ENCODE peak calls at places on chromosomes 7 and 10, in six cellular contexts. J is A549, V is heart left ventricle, N is GM12878, F is body of pancreas, W is IMR-90. D is an unnamed sample. For H3K4me1, the result is how much of the 10 kb centered on the place peaks cover.

GRCh38 chr7:6256709-6257535 is 15.5 kb downstream of the CYTH3 start:
- DNase-seq in J (no peak), V (peak), W (peak), F (peak), N (peak), D (no peak)

GRCh38 chr10:132882481-132882951 is 59.9 kb downstream of the CFAP46 start:
- DNase-seq in W (no peak), V (no peak), J (no peak), N (no peak), F (peak), D (no peak)

GRCh38 chr7:116984917-116985316 is 31.6 kb downstream of the ST7 start:
- DNase-seq in J (peak), W (peak), N (no peak), F (no peak), V (no peak), D (no peak)

GRCh38 chr10:22218448-22218847 is 633 bp upstream of the EBLN1 start:
- DNase-seq in W (no peak), V (no peak), N (no peak), J (no peak), F (no peak), D (no peak)

GRCh38 chr10:49433069-49433468 is 37.2 kb upstream of the DRGX start:
- DNase-seq in W (no peak), F (no peak), V (no peak), N (no peak), J (no peak), D (no peak)

GRCh38 chr7:106075937-106076336 is 36.2 kb downstream of the SYPL1 start:
- DNase-seq in V (no peak), N (no peak), F (no peak), W (no peak), J (no peak), D (no peak)

GRCh38 chr7:6278749-6279310 is 6.4 kb upstream of the CYTH3 start:
- DNase-seq in F (no peak), J (no peak), W (peak), V (no peak), N (no peak), D (no peak)

GRCh38 chr7:44286618-44287487 is 38.5 kb downstream of the CAMK2B start:
- DNase-seq in J (no peak), W (no peak), V (peak), F (peak), N (no peak), D (peak)

GRCh38 chr10:58028597-58029366 is 238.9 kb downstream of the IPMK start:
- DNase-seq in J (no peak), F (no peak), N (no peak), V (no peak), W (peak), D (no peak)

GRCh38 chr7:87797798-87798403 is 78.3 kb downstream of the SLC25A40 start:
- DNase-seq in V (no peak), N (peak), J (peak), F (no peak), W (peak), D (no peak)

GRCh38 chr10:75081379-75081778 is 30.1 kb upstream of the SAMD8 start:
- DNase-seq in V (no peak), F (no peak), W (no peak), J (no peak), N (no peak), D (no peak)

GRCh38 chr7:47191876-47192291 is 390.0 kb downstream of the TNS3 start:
- DNase-seq in N (no peak), J (no peak), V (no peak), F (no peak), W (no peak), D (no peak)

GRCh38 chr10:76729804-76730203 is 907.8 kb downstream of the KCNMA1 start:
- DNase-seq in W (no peak), F (no peak), J (no peak), N (no peak), V (no peak), D (no peak)

GRCh38 chr10:104109908-104110662 is 11.9 kb upstream of the SFR1 start:
- DNase-seq in W (peak), J (peak), V (no peak), F (no peak), N (peak), D (no peak)

GRCh38 chr10:117168135-117168674 is 29.1 kb upstream of the KCNK18 start:
- DNase-seq in W (peak), V (peak), J (peak), N (no peak), F (peak), D (peak)

GRCh38 chr7:146115665-146116451 is 743 bp upstream of the CNTNAP2 start:
- DNase-seq in W (no peak), N (no peak), J (no peak), V (peak), F (peak), D (peak)

GRCh38 chr10:25231751-25232150 is 57.0 kb downstream of the GPR158 start:
- DNase-seq in F (no peak), V (no peak), N (no peak), W (no peak), J (no peak), D (no peak)

DNA sequence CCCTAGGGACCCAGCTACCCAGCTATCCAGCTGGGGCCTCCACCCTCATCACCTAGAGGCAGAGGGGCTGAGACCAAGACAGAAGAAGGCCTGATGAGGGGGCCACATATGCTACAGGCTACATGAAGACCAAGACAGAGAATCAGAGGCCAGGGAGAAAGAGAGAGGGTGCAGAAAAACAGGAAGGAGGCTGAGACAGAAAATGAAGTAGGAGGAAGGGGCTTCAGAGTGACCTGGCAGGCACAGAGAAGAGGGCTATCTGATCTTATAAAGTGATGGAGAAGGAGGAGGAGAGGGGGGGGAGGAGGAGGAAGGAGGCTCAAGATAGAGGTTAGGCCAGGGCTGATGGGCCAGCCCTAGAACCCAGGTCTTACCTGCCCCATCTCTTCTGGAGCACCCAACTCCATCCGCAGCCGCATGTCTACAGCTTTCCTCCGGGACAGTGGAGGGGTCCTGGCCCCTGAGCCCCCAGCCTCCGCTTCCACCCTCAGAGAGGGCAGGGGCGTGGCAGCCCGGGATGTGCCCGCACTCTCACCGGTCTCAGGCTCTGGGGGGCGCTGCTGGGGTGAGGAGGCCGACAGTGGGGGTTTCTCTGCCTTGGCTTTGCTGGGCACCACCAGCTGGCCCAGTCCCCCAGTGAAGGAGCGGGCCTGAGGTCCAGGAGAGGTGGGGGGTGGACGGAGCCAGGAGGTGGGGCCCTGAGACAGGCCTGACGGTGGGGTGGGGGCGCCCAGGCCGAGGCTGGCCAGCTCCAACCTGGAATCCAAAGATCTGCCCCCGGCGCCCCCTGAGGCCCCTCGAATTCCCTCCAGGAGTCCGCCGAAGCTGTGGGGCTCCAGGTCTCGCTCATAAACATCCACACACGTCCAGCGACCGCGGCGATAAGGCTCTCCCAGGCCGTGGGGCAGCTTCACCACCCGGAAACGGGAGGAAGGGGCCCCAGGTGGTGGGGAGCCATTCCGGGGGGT is 1.8 kb downstream of the TSC22D4 start:
- DNase-seq in J (no peak), W (no peak), F (no peak), N (no peak), V (peak), D (no peak)
- H3K4me1 ChIP-seq in J (under half), W (under half), F (under half), N (under half), V (half or more), D (half or more)

DNA sequence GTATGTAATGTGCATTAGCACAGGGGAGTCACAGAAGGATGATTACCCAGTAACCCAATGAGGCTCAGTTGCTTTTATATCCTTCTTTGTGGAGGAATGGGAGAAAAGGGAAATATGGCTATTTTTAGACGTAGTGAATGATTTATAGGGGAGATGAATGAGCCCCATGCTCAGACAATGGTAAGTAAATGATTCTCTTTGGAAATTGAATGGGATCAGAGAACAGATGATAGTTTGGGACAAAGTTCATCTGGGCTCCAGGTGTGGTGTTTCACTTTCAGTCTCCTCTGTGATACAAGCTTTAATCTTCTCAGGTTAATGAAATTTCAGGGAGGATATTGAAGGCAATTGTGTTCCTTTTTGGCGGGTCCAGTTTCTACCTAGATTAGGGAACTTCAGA is 63.0 kb upstream of the MPP7 start:
- DNase-seq in J (no peak), W (no peak), N (no peak), F (no peak), V (no peak), D (no peak)
- H3K4me1 ChIP-seq in J (under half), W (under half), N (under half), F (under half), V (under half), D (under half)

GRCh38 chr10:105969884-105970377 is 1194.6 kb downstream of the SORCS1 start:
- DNase-seq in W (no peak), J (no peak), F (no peak), N (no peak), V (no peak), D (no peak)

GRCh38 chr10:105963450-105963849 is 1201.1 kb downstream of the SORCS1 start:
- DNase-seq in V (no peak), F (no peak), J (no peak), W (no peak), N (no peak), D (no peak)

GRCh38 chr10:105964009-105964408 is 1200.5 kb downstream of the SORCS1 start:
- DNase-seq in W (no peak), J (no peak), F (no peak), V (no peak), N (no peak), D (no peak)
- H3K4me1 ChIP-seq in W (under half), J (under half), F (under half), V (under half), N (under half), D (under half)

GRCh38 chr10:61900829-61901783 is at the start of gene ARID5B:
- DNase-seq in F (peak), N (no peak), V (no peak), W (peak), J (peak), D (peak)
- H3K4me1 ChIP-seq in F (under half), N (under half), V (under half), W (under half), J (under half), D (under half)

GRCh38 chr10:80410122-80410521 is 1.8 kb downstream of the PRXL2A start:
- DNase-seq in V (peak), F (peak), N (no peak), J (no peak), W (no peak), D (no peak)
- H3K4me1 ChIP-seq in V (half or more), F (under half), N (under half), J (under half), W (under half), D (half or more)

DNA sequence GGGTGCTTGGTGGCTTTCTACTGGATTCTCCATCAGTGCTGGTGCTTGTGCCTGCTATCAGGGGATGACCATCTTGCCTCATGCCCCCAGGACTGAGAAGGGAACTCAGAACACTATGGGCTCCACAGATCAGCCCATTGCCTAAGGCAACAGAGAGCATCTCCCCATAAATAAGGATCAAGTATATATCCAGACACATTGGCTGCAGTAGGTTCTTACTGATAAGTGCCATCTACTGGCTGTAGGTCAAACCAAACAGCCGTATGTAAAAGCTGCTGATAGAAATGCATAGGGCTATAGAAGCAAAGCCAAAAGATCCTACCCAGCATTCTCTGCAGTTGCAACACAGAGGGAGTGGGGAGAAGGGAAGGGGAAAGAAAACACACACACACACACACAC is 153.7 kb downstream of the CDK14 start:
- DNase-seq in F (no peak), J (no peak), N (no peak), W (peak), V (no peak), D (no peak)
- H3K4me1 ChIP-seq in F (under half), J (under half), N (under half), W (under half), V (under half), D (under half)